ENCODE peak calls at places on chromosomes 12 and 14, in eight cellular contexts. H is GM12865, B is pancreas, Q is cardiac fibroblast, U is HL-60, I is Panc1, J is AG10803, W is gastrocnemius medialis. F is an unnamed sample.

GRCh38 chr14:100764716-100765115 is 38.0 kb downstream of the DLK1 start:
- DNase-seq in W (no peak), I (no peak), B (no peak), Q (no peak), U (no peak), H (no peak), J (no peak), F (no peak)

GRCh38 chr14:23365353-23366162 is 586 bp upstream of the EFS start:
- DNase-seq in W (no peak), J (no peak), Q (no peak), B (no peak), U (no peak), I (no peak), H (no peak), F (no peak)

GRCh38 chr12:24038211-24038997 is 88.9 kb upstream of the SOX5 start:
- DNase-seq in W (no peak), I (no peak), B (no peak), H (no peak), U (no peak), Q (peak), J (no peak), F (no peak)

GRCh38 chr12:50222275-50222783 is 55.2 kb upstream of the CERS5 start:
- DNase-seq in U (peak), B (no peak), H (peak), J (peak), Q (peak), I (peak), W (peak), F (no peak)

GRCh38 chr12:110917467-110917866 is 2.9 kb downstream of the MYL2 start:
- DNase-seq in H (no peak), U (no peak), W (no peak), J (peak), B (no peak), Q (peak), I (no peak), F (no peak)

GRCh38 chr12:119807380-119807779 is 69.7 kb downstream of the CIT start:
- DNase-seq in B (no peak), U (no peak), W (no peak), H (no peak), Q (no peak), J (no peak), I (no peak), F (peak)

GRCh38 chr14:75279153-75279738 is 618 bp downstream of the FOS start:
- DNase-seq in U (no peak), I (no peak), J (peak), H (peak), Q (peak), W (peak), B (peak), F (no peak)

GRCh38 chr12:110088936-110089335 is 35.2 kb upstream of the IFT81 start:
- DNase-seq in I (no peak), W (no peak), B (no peak), H (no peak), U (no peak), J (no peak), Q (no peak), F (no peak)

GRCh38 chr12:43540474-43540873 is 11.5 kb downstream of the ADAMTS20 start:
- DNase-seq in U (no peak), J (no peak), W (no peak), B (no peak), Q (no peak), I (no peak), H (no peak), F (no peak)

GRCh38 chr14:46717211-46717610 is 65.6 kb upstream of the RPL10L start:
- DNase-seq in I (no peak), H (no peak), B (no peak), J (no peak), Q (no peak), W (no peak), U (no peak), F (no peak)

GRCh38 chr12:15011162-15011561 is 38.3 kb downstream of the PDE6H start:
- DNase-seq in U (no peak), H (peak), B (no peak), J (no peak), W (no peak), Q (no peak), I (no peak), F (no peak)

GRCh38 chr12:125892276-125892675 is 827.0 kb downstream of the AACS start:
- DNase-seq in J (no peak), B (no peak), Q (no peak), I (no peak), W (no peak), H (no peak), U (no peak), F (no peak)

GRCh38 chr12:61490732-61491498 is 769.3 kb upstream of the USP15 start:
- DNase-seq in I (no peak), Q (no peak), B (no peak), J (no peak), U (no peak), W (no peak), H (no peak), F (no peak)

GRCh38 chr12:52085682-52086180 is 6.2 kb downstream of the SMIM41 start:
- DNase-seq in J (no peak), W (no peak), U (no peak), Q (no peak), H (no peak), B (no peak), I (no peak), F (no peak)

DNA sequence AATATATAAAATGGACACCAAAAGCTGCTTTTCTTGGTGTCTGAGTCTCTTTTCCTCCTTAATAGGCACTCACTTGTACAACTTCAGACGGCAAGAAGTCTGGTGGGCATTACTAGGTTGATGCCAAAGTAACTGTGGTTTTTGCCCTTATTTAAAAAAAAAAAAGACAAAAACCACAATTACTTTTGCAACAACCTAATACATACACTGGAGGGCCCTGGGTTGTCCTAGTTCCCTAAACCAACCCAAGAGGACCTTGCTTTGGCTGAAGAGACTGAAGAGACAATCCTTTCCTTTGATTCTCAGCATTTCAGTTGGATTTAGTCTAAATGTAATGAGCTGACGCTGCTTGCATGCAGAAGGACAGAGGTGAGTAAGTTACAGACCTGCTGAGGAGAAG is 16.2 kb upstream of the PLEKHG3 start:
- DNase-seq in I (no peak), H (no peak), U (no peak), Q (no peak), J (no peak), B (no peak), W (no peak), F (no peak)
- TF ChIP-seq CTCF in I (no peak), H (no peak), U (no peak), Q (no peak), J (no peak), B (no peak), W (no peak), F (no peak)

DNA sequence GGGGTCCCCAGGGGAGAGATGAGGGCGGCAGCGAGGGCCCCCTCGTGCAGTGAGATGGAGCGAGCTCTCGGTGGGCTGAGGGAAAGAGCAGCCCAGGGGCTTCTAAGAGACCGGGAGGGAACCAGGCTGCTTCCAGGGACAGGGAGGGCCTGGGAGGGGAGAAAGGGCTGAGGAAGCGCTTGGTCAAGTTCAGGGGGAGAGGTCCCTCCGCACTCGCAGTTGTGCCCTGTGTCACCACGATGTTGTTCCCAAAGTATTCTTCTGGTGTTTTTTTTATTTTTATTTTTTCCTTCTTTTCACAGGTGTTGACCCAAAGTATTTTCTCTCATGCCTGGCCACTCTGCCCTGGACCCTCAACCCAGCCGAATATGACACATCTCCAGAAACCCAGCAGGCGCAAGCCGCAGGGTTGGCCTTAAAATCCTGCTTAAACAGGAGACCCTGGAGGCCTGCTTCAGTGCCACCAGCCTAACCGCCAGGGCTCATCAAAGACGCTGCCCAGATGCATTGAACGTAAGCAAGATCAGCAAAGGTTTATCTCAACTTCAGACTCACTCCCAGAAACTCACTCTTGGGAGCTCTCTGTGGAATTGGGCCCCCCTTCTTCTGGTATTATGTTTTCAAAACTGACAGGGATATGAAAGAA is 16.2 kb downstream of the TNFAIP2 start:
- DNase-seq in Q (no peak), H (no peak), I (no peak), B (no peak), W (no peak), J (no peak), U (no peak), F (no peak)
- H3K4me3 ChIP-seq in Q (no peak), H (no peak), I (peak), B (no peak), W (no peak), J (no peak), U (no peak), F (no peak)

GRCh38 chr12:12620730-12621315 is 9.1 kb downstream of the CREBL2 start:
- DNase-seq in I (no peak), B (no peak), J (no peak), W (no peak), H (no peak), Q (no peak), U (no peak), F (no peak)
- TF ChIP-seq CTCF in I (no peak), B (no peak), J (no peak), W (no peak), H (no peak), Q (no peak), U (no peak), F (no peak)

DNA sequence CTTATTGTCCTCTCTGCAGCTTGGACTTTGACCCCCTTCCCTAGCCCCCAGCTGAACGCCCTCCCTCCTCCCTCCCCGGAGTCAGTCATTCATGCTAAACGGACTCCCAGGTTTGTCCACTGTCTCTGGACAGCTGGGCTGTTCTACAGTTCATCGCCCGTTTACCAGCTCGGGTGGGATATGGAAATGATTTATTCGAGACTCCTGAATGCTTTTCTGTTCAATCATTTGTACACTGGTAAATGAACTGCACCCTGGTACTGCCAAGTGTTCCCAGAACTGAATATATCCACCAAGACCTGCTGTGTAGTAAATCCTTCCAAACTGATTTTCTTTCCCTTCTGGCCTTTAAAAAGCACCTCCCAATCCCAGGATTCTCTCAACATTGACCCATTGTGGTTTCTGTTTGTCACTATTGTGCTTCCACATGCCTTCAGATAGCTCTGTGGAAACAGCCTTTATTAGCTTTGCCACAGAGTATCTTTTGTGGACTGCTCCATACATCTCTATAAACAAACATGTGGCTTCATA is 849 bp upstream of the KIF21A start:
- DNase-seq in B (no peak), Q (peak), U (no peak), J (peak), I (no peak), W (no peak), H (no peak), F (no peak)
- H3K4me3 ChIP-seq in B (peak), Q (peak), U (peak), J (peak), I (peak), W (peak), H (peak), F (peak)

DNA sequence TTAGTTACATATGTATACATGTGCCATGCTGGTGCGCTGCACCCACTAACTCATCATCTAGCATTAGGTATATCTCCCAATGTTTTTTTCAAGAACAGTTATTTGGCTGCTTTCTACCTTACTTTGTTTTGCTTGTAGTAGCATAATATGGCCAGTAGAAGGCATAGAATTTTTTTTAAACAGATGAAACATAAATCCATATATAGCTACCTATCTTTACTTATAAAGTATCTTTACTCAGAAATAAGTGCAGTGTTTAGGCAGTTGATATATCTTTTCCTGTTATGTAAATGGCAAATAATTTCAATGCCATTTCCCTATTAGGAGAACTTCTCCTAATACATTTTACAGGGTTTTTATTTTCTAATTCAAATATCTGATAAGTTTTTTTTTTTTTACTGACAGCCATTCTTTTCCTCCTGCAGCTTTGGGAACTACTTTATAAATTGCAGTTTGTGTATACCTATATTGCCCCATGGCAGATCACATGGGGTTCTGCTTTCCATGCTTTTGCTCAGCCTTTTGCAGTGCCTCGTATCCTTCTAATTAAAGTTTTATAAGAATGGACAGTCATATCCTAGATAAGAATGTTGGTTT is 143.1 kb downstream of the PCNX1 start:
- DNase-seq in H (no peak), Q (peak), I (no peak), U (no peak), W (no peak), J (peak), B (no peak), F (no peak)
- TF ChIP-seq CTCF in H (peak), Q (peak), I (peak), U (no peak), W (peak), J (peak), B (no peak), F (peak)

GRCh38 chr14:24665440-24665991 is 31.5 kb upstream of the GZMB start:
- DNase-seq in B (no peak), W (no peak), Q (no peak), H (peak), U (no peak), J (no peak), I (no peak), F (no peak)
- H3K4me3 ChIP-seq in B (no peak), W (no peak), Q (no peak), H (peak), U (no peak), J (no peak), I (no peak), F (no peak)

DNA sequence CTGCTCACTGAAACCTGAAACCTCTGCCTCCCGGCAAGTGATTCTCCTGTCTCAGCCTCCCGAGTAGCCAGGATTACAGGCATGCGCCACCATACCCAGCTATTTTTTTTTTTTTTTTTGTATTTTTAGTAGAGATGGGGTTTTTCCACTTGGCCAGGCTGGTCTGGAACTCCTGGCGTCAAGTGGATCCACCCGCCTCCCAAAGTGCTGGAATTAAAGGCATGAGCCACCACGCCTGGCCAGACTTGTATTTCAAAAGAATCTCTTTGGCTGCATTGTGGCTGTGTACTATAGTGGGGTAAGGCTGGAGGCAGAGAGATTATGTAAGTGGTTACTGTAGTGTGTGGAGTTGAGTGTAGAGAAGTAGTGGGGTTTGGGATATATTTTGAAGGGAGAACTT is 35.1 kb downstream of the TRHDE start:
- DNase-seq in W (no peak), U (no peak), I (no peak), H (no peak), Q (no peak), B (no peak), J (no peak), F (no peak)
- TF ChIP-seq CTCF in W (no peak), U (no peak), I (no peak), H (no peak), Q (no peak), B (no peak), J (no peak), F (no peak)

DNA sequence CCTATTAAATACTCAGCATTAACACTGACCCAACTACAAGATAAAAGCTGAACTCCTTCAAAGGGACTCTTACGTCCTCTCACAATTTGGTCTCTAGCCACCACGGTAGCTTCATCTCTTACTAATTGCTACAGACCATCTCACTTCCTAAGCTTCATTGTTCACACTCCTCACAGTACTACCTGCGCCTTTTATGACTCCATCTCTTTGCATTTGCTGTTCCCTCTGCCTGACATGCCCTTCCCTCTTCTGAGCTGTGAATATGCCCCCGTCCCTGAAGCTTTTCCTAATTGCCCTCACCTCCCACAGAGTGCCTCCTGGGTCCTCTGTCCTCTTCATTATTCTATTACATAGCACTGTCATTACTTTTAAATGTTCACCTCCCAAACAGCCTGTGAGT is 2.5 kb downstream of the EEA1 start:
- DNase-seq in Q (no peak), B (no peak), J (no peak), U (no peak), I (no peak), H (no peak), W (no peak), F (no peak)
- H3K4me3 ChIP-seq in Q (peak), B (no peak), J (peak), U (no peak), I (no peak), H (peak), W (no peak), F (no peak)